ENCODE peak calls at places on chromosome 12, in eight cellular contexts. U, B, X, L, M, A, H and V are unnamed samples.

GRCh38 chr12:15996254-15996653 is 85.1 kb downstream of the DERA start:
- DNase-seq in X (peak; percentile 60), M (no peak), L (peak; percentile 40), B (peak; percentile 9), A (no peak), U (no peak), H (peak; percentile 60), V (no peak)

GRCh38 chr12:67593041-67593870 is 55.3 kb upstream of the DYRK2 start:
- DNase-seq in B (no peak), H (peak; percentile 50), M (no peak), X (no peak), A (no peak), U (no peak), L (peak; percentile 89), V (no peak)

GRCh38 chr12:62133440-62133839 is 126.8 kb upstream of the USP15 start:
- DNase-seq in L (no peak), X (no peak), B (no peak), M (no peak), A (no peak), U (no peak), H (no peak), V (no peak)

GRCh38 chr12:84826925-84827324 is 85.7 kb downstream of the SLC6A15 start:
- DNase-seq in U (no peak), X (no peak), B (no peak), A (no peak), M (no peak), L (no peak), H (no peak), V (no peak)

GRCh38 chr12:127381043-127381668 is 885.8 kb upstream of the TMEM132C start:
- DNase-seq in M (peak; percentile 26), L (no peak), U (peak; percentile 75), X (peak; percentile 16), B (no peak), A (peak; percentile 69), H (no peak), V (peak; percentile 80)

GRCh38 chr12:130162771-130163460 is 652 bp downstream of the FZD10 start:
- DNase-seq in H (no peak), X (no peak), M (no peak), U (no peak), B (no peak), L (no peak), A (no peak), V (no peak)

GRCh38 chr12:24993756-24994155 is 44.9 kb upstream of the BCAT1 start:
- DNase-seq in B (no peak), H (no peak), M (no peak), U (no peak), A (no peak), L (no peak), X (no peak), V (no peak)

GRCh38 chr12:66379613-66380012 is 77.3 kb downstream of the HELB start:
- DNase-seq in M (no peak), U (no peak), L (no peak), H (no peak), A (no peak), B (no peak), X (no peak), V (no peak)

GRCh38 chr12:52850681-52851080 is 1.9 kb upstream of the KRT78 start:
- DNase-seq in M (no peak), H (no peak), U (no peak), L (no peak), X (no peak), A (no peak), B (no peak), V (no peak)

GRCh38 chr12:32125455-32126084 is 18.9 kb downstream of the BICD1 start:
- DNase-seq in M (no peak), A (no peak), H (peak; percentile 74), X (no peak), L (no peak), U (no peak), B (no peak), V (no peak)

GRCh38 chr12:41531147-41531829 is 343.2 kb downstream of the PDZRN4 start:
- DNase-seq in H (no peak), L (no peak), X (peak; percentile 25), M (no peak), B (no peak), U (no peak), A (no peak), V (no peak)

GRCh38 chr12:73817161-73817560 is 720.5 kb upstream of the ATXN7L3B start:
- DNase-seq in U (no peak), A (no peak), M (no peak), L (no peak), X (no peak), H (no peak), B (no peak), V (no peak)

GRCh38 chr12:75478395-75478794 is 2.2 kb upstream of the GLIPR1 start:
- DNase-seq in A (no peak), L (no peak), X (peak; percentile 80), U (peak; percentile 39), B (no peak), M (no peak), H (no peak), V (no peak)

GRCh38 chr12:12999276-12999958 is 648 bp downstream of the HEBP1 start:
- DNase-seq in M (no peak), U (no peak), B (no peak), L (peak; percentile 42), X (peak; percentile 32), H (no peak), A (no peak), V (no peak)
- TF ChIP-seq CTCF in M (no peak), U (no peak), B (no peak), L (peak; percentile 11), X (no peak), H (peak; percentile 8), A (peak; percentile 26), V (no peak)

DNA sequence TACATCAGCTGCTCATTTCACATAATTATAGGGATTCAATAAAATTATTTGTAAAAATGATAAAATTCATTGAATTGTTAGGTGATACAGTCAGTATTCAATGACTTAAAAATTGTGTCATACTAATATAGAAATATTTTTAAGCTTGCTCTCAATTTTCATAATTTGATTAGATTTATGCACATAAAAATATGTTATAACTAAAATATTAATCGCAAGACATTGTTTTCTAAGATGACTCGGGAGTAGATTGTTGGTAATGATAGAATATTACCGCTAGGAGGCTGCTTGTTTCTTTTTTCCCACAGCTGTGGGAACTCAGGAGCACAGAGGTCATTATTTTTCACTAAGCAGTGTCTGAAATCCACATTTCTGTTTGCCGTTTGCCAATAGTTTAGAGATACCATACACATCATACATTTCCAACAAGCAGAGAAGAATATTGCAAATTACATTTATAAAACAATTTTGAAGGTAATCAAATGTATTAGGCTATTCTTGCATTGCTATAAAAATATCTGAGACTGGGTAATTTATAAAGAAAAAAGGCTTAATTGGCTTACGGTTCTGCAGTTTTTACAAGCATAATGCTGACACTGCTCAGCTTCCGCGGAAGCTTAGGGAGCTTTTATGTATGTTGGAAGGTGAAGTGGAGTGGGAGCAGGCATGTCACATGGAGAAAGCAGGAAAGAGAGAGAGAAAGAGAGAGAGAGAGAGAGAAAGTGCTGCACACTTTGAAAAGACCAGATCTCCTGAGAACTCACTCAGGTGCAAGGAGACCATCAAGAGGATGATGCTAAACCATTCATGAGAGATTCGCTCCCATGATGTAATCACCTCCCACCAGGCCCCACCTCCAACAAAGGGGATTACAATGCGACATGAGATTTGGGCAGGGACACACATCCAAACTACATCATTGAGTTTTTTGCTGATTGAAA is 9.2 kb downstream of the CD69 start:
- DNase-seq in M (no peak), X (peak; percentile 35), L (no peak), U (no peak), A (no peak), H (peak; percentile 34), B (peak; percentile 63), V (no peak)
- TF ChIP-seq CTCF in M (no peak), X (peak; percentile 50), L (peak; percentile 37), U (peak; percentile 31), A (no peak), H (peak; percentile 5), B (peak; percentile 41), V (no peak)

GRCh38 chr12:6951551-6952120 is 480 bp downstream of the PTPN6 start:
- DNase-seq in H (no peak), X (no peak), L (no peak), A (no peak), B (no peak), U (no peak), M (no peak), V (no peak)

GRCh38 chr12:6950944-6951540 is at the start of gene PTPN6:
- DNase-seq in A (no peak), X (no peak), L (no peak), B (no peak), H (no peak), U (peak; percentile 54), M (no peak), V (no peak)

GRCh38 chr12:6952121-6952859 is 1.1 kb downstream of the PTPN6 start:
- DNase-seq in H (no peak), X (no peak), U (no peak), L (no peak), A (no peak), M (no peak), B (no peak), V (no peak)

GRCh38 chr12:6949063-6949594 is 2.0 kb upstream of the PTPN6 start:
- DNase-seq in M (no peak), U (no peak), H (no peak), A (no peak), X (no peak), B (no peak), L (no peak), V (no peak)

DNA sequence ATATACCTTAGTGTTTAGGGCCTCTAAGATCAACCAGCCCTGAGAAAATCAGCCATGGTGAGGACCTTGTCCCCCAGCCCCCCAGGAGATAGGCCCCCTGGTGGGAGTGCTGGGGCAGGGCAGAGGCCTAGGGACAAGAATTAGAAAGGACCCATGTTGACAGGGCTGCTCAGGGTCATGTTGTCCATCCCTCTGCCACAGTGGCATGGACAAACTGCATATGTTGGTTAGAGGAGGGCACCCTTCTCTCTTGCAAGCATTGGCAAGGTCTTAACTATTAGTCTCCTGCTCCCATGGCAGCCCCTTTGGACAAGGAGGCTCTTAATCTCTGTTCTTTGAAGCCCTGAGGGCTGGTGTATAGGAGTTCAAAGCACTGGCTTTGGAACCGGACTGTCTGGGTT is 755 bp upstream of the PTPN6 start:
- DNase-seq in B (no peak), H (no peak), M (no peak), U (no peak), A (no peak), X (no peak), L (no peak), V (no peak)
- TF ChIP-seq CTCF in B (peak; percentile 17), H (peak; percentile 62), M (no peak), U (peak; percentile 36), A (peak; percentile 56), X (peak; percentile 25), L (no peak), V (peak; percentile 61)

GRCh38 chr12:122976648-122976975 is 1.6 kb downstream of the OGFOD2 start:
- DNase-seq in U (no peak), H (no peak), B (no peak), M (no peak), L (no peak), A (no peak), X (no peak), V (no peak)

GRCh38 chr12:122977153-122977552 is 2.1 kb downstream of the OGFOD2 start:
- DNase-seq in X (no peak), L (no peak), U (no peak), H (no peak), B (no peak), A (no peak), M (no peak), V (no peak)

GRCh38 chr12:122975790-122976647 is 975 bp downstream of the OGFOD2 start:
- DNase-seq in M (no peak), U (no peak), B (peak; percentile 35), L (no peak), H (no peak), X (no peak), A (no peak), V (no peak)

GRCh38 chr12:122974892-122975789 is at the start of gene OGFOD2:
- DNase-seq in H (peak; percentile 87), B (peak; percentile 88), A (peak; percentile 78), U (peak; percentile 91), L (peak; percentile 87), M (peak; percentile 56), X (peak; percentile 91), V (peak; percentile 89)

GRCh38 chr12:122974274-122974891 is 661 bp upstream of the OGFOD2 start:
- DNase-seq in B (peak; percentile 99), H (peak; percentile 97), L (peak; percentile 98), A (peak; percentile 98), M (peak; percentile 97), U (peak; percentile 93), X (peak; percentile 99), V (peak; percentile 98)
- TF ChIP-seq CTCF in B (no peak), H (no peak), L (no peak), A (no peak), M (no peak), U (no peak), X (no peak), V (no peak)